ENCODE peak calls at places on chromosomes 6 and 20, in ten cellular contexts. One of them, this sample, is unnamed.

GRCh38 chr6:50278663-50279062 is 228.9 kb upstream of the DEFB112 start:
- DNase-seq in SJSA1: no peak
- DNase-seq in cortex of kidney: no peak
- DNase-seq in naive thymus-derived CD8-positive, alpha-beta T cell: no peak
- DNase-seq in OCI-LY7: no peak
- DNase-seq in A549: no peak
- DNase-seq in Daoy: no peak
- DNase-seq in iPS DF 19.7: no peak
- DNase-seq in NCI-H446: no peak
- DNase-seq in NAMALWA: no peak
- DNase-seq in this sample: no peak

GRCh38 chr6:43221046-43221773 is 8.1 kb downstream of the DNPH1 start:
- DNase-seq in SJSA1: no peak
- DNase-seq in cortex of kidney: no peak
- DNase-seq in naive thymus-derived CD8-positive, alpha-beta T cell: no peak
- DNase-seq in OCI-LY7: no peak
- DNase-seq in A549: no peak
- DNase-seq in Daoy: no peak
- DNase-seq in iPS DF 19.7: no peak
- DNase-seq in NCI-H446: no peak
- DNase-seq in NAMALWA: no peak
- DNase-seq in this sample: no peak

GRCh38 chr20:9617062-9617461 is 102.7 kb downstream of the LAMP5 start:
- DNase-seq in SJSA1: peak
- DNase-seq in cortex of kidney: no peak
- DNase-seq in naive thymus-derived CD8-positive, alpha-beta T cell: no peak
- DNase-seq in OCI-LY7: peak
- DNase-seq in A549: peak
- DNase-seq in Daoy: peak
- DNase-seq in iPS DF 19.7: no peak
- DNase-seq in NCI-H446: peak
- DNase-seq in NAMALWA: peak
- DNase-seq in this sample: peak

GRCh38 chr6:129340983-129341382 is 369.0 kb downstream of the ARHGAP18 start:
- DNase-seq in SJSA1: peak
- DNase-seq in cortex of kidney: no peak
- DNase-seq in naive thymus-derived CD8-positive, alpha-beta T cell: no peak
- DNase-seq in OCI-LY7: no peak
- DNase-seq in A549: no peak
- DNase-seq in Daoy: peak
- DNase-seq in iPS DF 19.7: no peak
- DNase-seq in NCI-H446: peak
- DNase-seq in NAMALWA: no peak
- DNase-seq in this sample: peak

GRCh38 chr20:62609170-62609786 is 33.0 kb upstream of the SLCO4A1 start:
- DNase-seq in SJSA1: no peak
- DNase-seq in cortex of kidney: no peak
- DNase-seq in naive thymus-derived CD8-positive, alpha-beta T cell: no peak
- DNase-seq in OCI-LY7: no peak
- DNase-seq in A549: no peak
- DNase-seq in Daoy: no peak
- DNase-seq in iPS DF 19.7: no peak
- DNase-seq in NCI-H446: no peak
- DNase-seq in NAMALWA: no peak
- DNase-seq in this sample: no peak

GRCh38 chr20:32019156-32019510 is 8.9 kb downstream of the CCM2L start:
- DNase-seq in SJSA1: no peak
- DNase-seq in cortex of kidney: no peak
- DNase-seq in naive thymus-derived CD8-positive, alpha-beta T cell: no peak
- DNase-seq in OCI-LY7: no peak
- DNase-seq in A549: peak
- DNase-seq in Daoy: peak
- DNase-seq in iPS DF 19.7: no peak
- DNase-seq in NCI-H446: peak
- DNase-seq in NAMALWA: no peak
- DNase-seq in this sample: no peak

GRCh38 chr6:140752234-140752633 is 1377.8 kb upstream of the CITED2 start:
- DNase-seq in SJSA1: no peak
- DNase-seq in cortex of kidney: no peak
- DNase-seq in naive thymus-derived CD8-positive, alpha-beta T cell: no peak
- DNase-seq in OCI-LY7: no peak
- DNase-seq in A549: no peak
- DNase-seq in Daoy: no peak
- DNase-seq in iPS DF 19.7: no peak
- DNase-seq in NCI-H446: no peak
- DNase-seq in NAMALWA: no peak
- DNase-seq in this sample: no peak

GRCh38 chr6:158630944-158631616 is 13.5 kb downstream of the DYNLT1 start:
- DNase-seq in SJSA1: no peak
- DNase-seq in cortex of kidney: no peak
- DNase-seq in naive thymus-derived CD8-positive, alpha-beta T cell: peak
- DNase-seq in OCI-LY7: no peak
- DNase-seq in A549: no peak
- DNase-seq in Daoy: no peak
- DNase-seq in iPS DF 19.7: no peak
- DNase-seq in NCI-H446: no peak
- DNase-seq in NAMALWA: no peak
- DNase-seq in this sample: peak

GRCh38 chr6:43478008-43478372 is 620 bp downstream of the TJAP1 start:
- DNase-seq in SJSA1: no peak
- DNase-seq in cortex of kidney: no peak
- DNase-seq in naive thymus-derived CD8-positive, alpha-beta T cell: no peak
- DNase-seq in OCI-LY7: peak
- DNase-seq in A549: no peak
- DNase-seq in Daoy: no peak
- DNase-seq in iPS DF 19.7: no peak
- DNase-seq in NCI-H446: no peak
- DNase-seq in NAMALWA: peak
- DNase-seq in this sample: no peak

GRCh38 chr6:36314221-36315014 is 22.3 kb downstream of the BNIP5 start:
- DNase-seq in SJSA1: no peak
- DNase-seq in cortex of kidney: no peak
- DNase-seq in naive thymus-derived CD8-positive, alpha-beta T cell: no peak
- DNase-seq in OCI-LY7: no peak
- DNase-seq in A549: no peak
- DNase-seq in Daoy: peak
- DNase-seq in iPS DF 19.7: no peak
- DNase-seq in NCI-H446: no peak
- DNase-seq in NAMALWA: peak
- DNase-seq in this sample: no peak

GRCh38 chr6:107509506-107509905 is 19.6 kb downstream of the SOBP start:
- DNase-seq in SJSA1: no peak
- DNase-seq in cortex of kidney: no peak
- DNase-seq in naive thymus-derived CD8-positive, alpha-beta T cell: no peak
- DNase-seq in OCI-LY7: no peak
- DNase-seq in A549: no peak
- DNase-seq in Daoy: no peak
- DNase-seq in iPS DF 19.7: no peak
- DNase-seq in NCI-H446: no peak
- DNase-seq in NAMALWA: no peak
- DNase-seq in this sample: no peak

GRCh38 chr6:49499623-49500022 is at the start of gene GLYATL3:
- DNase-seq in SJSA1: no peak
- DNase-seq in cortex of kidney: no peak
- DNase-seq in naive thymus-derived CD8-positive, alpha-beta T cell: no peak
- DNase-seq in OCI-LY7: no peak
- DNase-seq in A549: no peak
- DNase-seq in Daoy: no peak
- DNase-seq in iPS DF 19.7: no peak
- DNase-seq in NCI-H446: no peak
- DNase-seq in NAMALWA: no peak
- DNase-seq in this sample: no peak

GRCh38 chr6:24332306-24332705 is 25.6 kb downstream of the DCDC2 start:
- DNase-seq in SJSA1: no peak
- DNase-seq in cortex of kidney: no peak
- DNase-seq in naive thymus-derived CD8-positive, alpha-beta T cell: no peak
- DNase-seq in OCI-LY7: no peak
- DNase-seq in A549: no peak
- DNase-seq in Daoy: peak
- DNase-seq in iPS DF 19.7: no peak
- DNase-seq in NCI-H446: no peak
- DNase-seq in NAMALWA: no peak
- DNase-seq in this sample: no peak

GRCh38 chr20:51037499-51038110 is 14.7 kb upstream of the KCNG1 start:
- DNase-seq in SJSA1: no peak
- DNase-seq in cortex of kidney: no peak
- DNase-seq in naive thymus-derived CD8-positive, alpha-beta T cell: no peak
- DNase-seq in OCI-LY7: no peak
- DNase-seq in A549: no peak
- DNase-seq in Daoy: no peak
- DNase-seq in iPS DF 19.7: no peak
- DNase-seq in NCI-H446: peak
- DNase-seq in NAMALWA: no peak
- DNase-seq in this sample: no peak

GRCh38 chr20:1242530-1242929 is 16.7 kb downstream of the RAD21L1 start:
- DNase-seq in SJSA1: peak
- DNase-seq in cortex of kidney: no peak
- DNase-seq in naive thymus-derived CD8-positive, alpha-beta T cell: no peak
- DNase-seq in OCI-LY7: no peak
- DNase-seq in A549: no peak
- DNase-seq in Daoy: peak
- DNase-seq in iPS DF 19.7: no peak
- DNase-seq in NCI-H446: no peak
- DNase-seq in NAMALWA: no peak
- DNase-seq in this sample: peak

GRCh38 chr6:96124778-96125177 is 109.0 kb downstream of the FUT9 start:
- DNase-seq in SJSA1: no peak
- DNase-seq in cortex of kidney: no peak
- DNase-seq in naive thymus-derived CD8-positive, alpha-beta T cell: no peak
- DNase-seq in OCI-LY7: no peak
- DNase-seq in A549: no peak
- DNase-seq in Daoy: no peak
- DNase-seq in iPS DF 19.7: no peak
- DNase-seq in NCI-H446: no peak
- DNase-seq in NAMALWA: no peak
- DNase-seq in this sample: no peak

GRCh38 chr20:61352381-61353260 is 100.6 kb downstream of the CDH4 start:
- DNase-seq in SJSA1: no peak
- DNase-seq in cortex of kidney: no peak
- DNase-seq in naive thymus-derived CD8-positive, alpha-beta T cell: no peak
- DNase-seq in OCI-LY7: no peak
- DNase-seq in A549: no peak
- DNase-seq in Daoy: no peak
- DNase-seq in iPS DF 19.7: no peak
- DNase-seq in NCI-H446: no peak
- DNase-seq in NAMALWA: no peak
- DNase-seq in this sample: no peak

GRCh38 chr6:109342564-109342963 is 39.7 kb downstream of the CD164 start:
- DNase-seq in SJSA1: no peak
- DNase-seq in cortex of kidney: no peak
- DNase-seq in naive thymus-derived CD8-positive, alpha-beta T cell: no peak
- DNase-seq in OCI-LY7: no peak
- DNase-seq in A549: no peak
- DNase-seq in Daoy: no peak
- DNase-seq in iPS DF 19.7: no peak
- DNase-seq in NCI-H446: no peak
- DNase-seq in NAMALWA: no peak
- DNase-seq in this sample: no peak

GRCh38 chr6:7312616-7313504 is at the start of gene SSR1:
- DNase-seq in SJSA1: peak
- DNase-seq in cortex of kidney: peak
- DNase-seq in naive thymus-derived CD8-positive, alpha-beta T cell: peak
- DNase-seq in OCI-LY7: peak
- DNase-seq in A549: peak
- DNase-seq in Daoy: peak
- DNase-seq in iPS DF 19.7: peak
- DNase-seq in NCI-H446: peak
- DNase-seq in NAMALWA: peak
- DNase-seq in this sample: peak

GRCh38 chr20:16004108-16004854 is 569.0 kb downstream of the KIF16B start:
- DNase-seq in SJSA1: no peak
- DNase-seq in cortex of kidney: no peak
- DNase-seq in naive thymus-derived CD8-positive, alpha-beta T cell: no peak
- DNase-seq in OCI-LY7: no peak
- DNase-seq in A549: no peak
- DNase-seq in Daoy: no peak
- DNase-seq in iPS DF 19.7: no peak
- DNase-seq in NCI-H446: no peak
- DNase-seq in NAMALWA: no peak
- DNase-seq in this sample: no peak

GRCh38 chr6:44659676-44660170 is 272.2 kb downstream of the CDC5L start:
- DNase-seq in SJSA1: no peak
- DNase-seq in cortex of kidney: no peak
- DNase-seq in naive thymus-derived CD8-positive, alpha-beta T cell: no peak
- DNase-seq in OCI-LY7: no peak
- DNase-seq in A549: no peak
- DNase-seq in Daoy: no peak
- DNase-seq in iPS DF 19.7: no peak
- DNase-seq in NCI-H446: no peak
- DNase-seq in NAMALWA: no peak
- DNase-seq in this sample: no peak

GRCh38 chr20:29873946-29874345 is 1383.5 kb upstream of the DEFB115 start:
- DNase-seq in SJSA1: peak
- DNase-seq in cortex of kidney: no peak
- DNase-seq in naive thymus-derived CD8-positive, alpha-beta T cell: no peak
- DNase-seq in OCI-LY7: peak
- DNase-seq in A549: no peak
- DNase-seq in Daoy: peak
- DNase-seq in iPS DF 19.7: no peak
- DNase-seq in NCI-H446: peak
- DNase-seq in NAMALWA: peak
- DNase-seq in this sample: peak

GRCh38 chr6:79737172-79737571 is 106.0 kb downstream of the SH3BGRL2 start:
- DNase-seq in SJSA1: no peak
- DNase-seq in cortex of kidney: no peak
- DNase-seq in naive thymus-derived CD8-positive, alpha-beta T cell: no peak
- DNase-seq in OCI-LY7: no peak
- DNase-seq in A549: no peak
- DNase-seq in Daoy: no peak
- DNase-seq in iPS DF 19.7: no peak
- DNase-seq in NCI-H446: peak
- DNase-seq in NAMALWA: no peak
- DNase-seq in this sample: no peak

GRCh38 chr20:40276291-40276690 is 412.7 kb downstream of the MAFB start:
- DNase-seq in SJSA1: no peak
- DNase-seq in cortex of kidney: no peak
- DNase-seq in naive thymus-derived CD8-positive, alpha-beta T cell: no peak
- DNase-seq in OCI-LY7: no peak
- DNase-seq in A549: no peak
- DNase-seq in Daoy: no peak
- DNase-seq in iPS DF 19.7: no peak
- DNase-seq in NCI-H446: no peak
- DNase-seq in NAMALWA: no peak
- DNase-seq in this sample: no peak

GRCh38 chr6:114339706-114340105 is 3.1 kb downstream of the HS3ST5 start:
- DNase-seq in SJSA1: peak
- DNase-seq in cortex of kidney: no peak
- DNase-seq in naive thymus-derived CD8-positive, alpha-beta T cell: no peak
- DNase-seq in OCI-LY7: no peak
- DNase-seq in A549: no peak
- DNase-seq in Daoy: peak
- DNase-seq in iPS DF 19.7: no peak
- DNase-seq in NCI-H446: no peak
- DNase-seq in NAMALWA: no peak
- DNase-seq in this sample: no peak

GRCh38 chr6:158041370-158041769 is 59.7 kb downstream of the SYNJ2 start:
- DNase-seq in SJSA1: no peak
- DNase-seq in cortex of kidney: no peak
- DNase-seq in naive thymus-derived CD8-positive, alpha-beta T cell: no peak
- DNase-seq in OCI-LY7: no peak
- DNase-seq in A549: no peak
- DNase-seq in Daoy: peak
- DNase-seq in iPS DF 19.7: no peak
- DNase-seq in NCI-H446: no peak
- DNase-seq in NAMALWA: no peak
- DNase-seq in this sample: peak

GRCh38 chr6:44452725-44453124 is 65.2 kb downstream of the CDC5L start:
- DNase-seq in SJSA1: no peak
- DNase-seq in cortex of kidney: no peak
- DNase-seq in naive thymus-derived CD8-positive, alpha-beta T cell: no peak
- DNase-seq in OCI-LY7: no peak
- DNase-seq in A549: no peak
- DNase-seq in Daoy: peak
- DNase-seq in iPS DF 19.7: no peak
- DNase-seq in NCI-H446: no peak
- DNase-seq in NAMALWA: no peak
- DNase-seq in this sample: peak

GRCh38 chr20:39571171-39571570 is 609.0 kb downstream of the DHX35 start:
- DNase-seq in SJSA1: no peak
- DNase-seq in cortex of kidney: no peak
- DNase-seq in naive thymus-derived CD8-positive, alpha-beta T cell: no peak
- DNase-seq in OCI-LY7: no peak
- DNase-seq in A549: no peak
- DNase-seq in Daoy: no peak
- DNase-seq in iPS DF 19.7: no peak
- DNase-seq in NCI-H446: no peak
- DNase-seq in NAMALWA: no peak
- DNase-seq in this sample: no peak